ENCODE peak calls at places on chromosome 6, in seven cellular contexts. M is NCI-H2171 treated with DMSO at 0.1 percent for 48 hours; F is CD8-positive, alpha-beta T cell; U is tibial nerve; S is stimulated activated CD4-positive, alpha-beta T cell treated with anti-CD3 and anti-CD28 coated beads, Interleukin-2, amount 100 ng/mL, for 24 hours; Z is NCI-H2029; O is neural crest cell. Q is an unnamed sample.

GRCh38 chr6:67812693-67813092 is 822.4 kb upstream of the ADGRB3 start:
- DNase-seq in M (no peak), S (no peak), F (no peak), U (no peak), Z (no peak), O (no peak), Q (no peak)

GRCh38 chr6:164097557-164098398 is 683.3 kb downstream of the QKI start:
- DNase-seq in U (no peak), F (no peak), Z (no peak), S (no peak), M (no peak), O (no peak), Q (peak; percentile 62)

GRCh38 chr6:157952751-157953479 is 28.7 kb upstream of the SYNJ2 start:
- DNase-seq in O (no peak), Z (no peak), U (no peak), M (no peak), S (no peak), F (no peak), Q (peak; percentile 26)

GRCh38 chr6:122704086-122704485 is 75.4 kb upstream of the FABP7 start:
- DNase-seq in M (no peak), Z (no peak), U (no peak), F (no peak), O (no peak), S (no peak), Q (no peak)

GRCh38 chr6:18388252-18388651 is 1.1 kb downstream of the RNF144B start:
- DNase-seq in U (no peak), S (no peak), O (no peak), F (no peak), M (no peak), Z (no peak), Q (no peak)

GRCh38 chr6:123352705-123353104 is 284.0 kb downstream of the TRDN start:
- DNase-seq in S (no peak), U (no peak), M (no peak), Z (no peak), O (no peak), F (no peak), Q (no peak)

GRCh38 chr6:155880905-155881304 is 425.3 kb upstream of the NOX3 start:
- DNase-seq in S (no peak), O (no peak), M (no peak), Z (no peak), F (no peak), U (no peak), Q (peak; percentile 27)

GRCh38 chr6:21612067-21612745 is 18.7 kb downstream of the SOX4 start:
- DNase-seq in Z (no peak), O (no peak), M (peak; percentile 92), U (no peak), F (no peak), S (no peak), Q (no peak)

GRCh38 chr6:44530910-44531234 is 143.4 kb downstream of the CDC5L start:
- DNase-seq in O (no peak), Z (no peak), S (no peak), U (no peak), M (no peak), F (no peak), Q (no peak)

GRCh38 chr6:73802366-73802765 is 106.4 kb downstream of the CD109 start:
- DNase-seq in Z (no peak), F (no peak), S (no peak), M (no peak), O (no peak), U (no peak), Q (no peak)